ENCODE peak calls at places on chromosomes 1 and 21, in six cellular contexts. B, N, E, D, R and M are unnamed samples.

GRCh38 chr1:115753830-115754229 is 14.7 kb downstream of the CASQ2 start:
- DNase-seq in E (no peak), R (no peak), B (no peak), N (no peak), D (no peak), M (no peak)

GRCh38 chr1:110280126-110280525 is 59.1 kb upstream of the RBM15 start:
- DNase-seq in R (no peak), E (no peak), B (no peak), D (no peak), N (no peak), M (no peak)

GRCh38 chr21:32391755-32392154 is 1.1 kb downstream of the URB1 start:
- DNase-seq in E (no peak), B (no peak), D (no peak), R (no peak), N (no peak), M (no peak)

GRCh38 chr1:199353906-199354305 is 673.6 kb upstream of the NR5A2 start:
- DNase-seq in N (no peak), D (no peak), B (no peak), E (no peak), R (no peak), M (no peak)

GRCh38 chr1:156777573-156777972 is 10.2 kb downstream of the PRCC start:
- DNase-seq in R (no peak), D (no peak), E (no peak), N (no peak), B (no peak), M (no peak)

GRCh38 chr1:93680121-93681094 is 1.2 kb downstream of the BCAR3 start:
- DNase-seq in R (peak), B (no peak), D (no peak), N (peak), E (peak), M (no peak)

GRCh38 chr1:154427173-154428139 is 22.3 kb downstream of the IL6R start:
- DNase-seq in D (no peak), B (no peak), E (no peak), N (no peak), R (no peak), M (no peak)

GRCh38 chr1:180150982-180151381 is 3.7 kb upstream of the QSOX1 start:
- DNase-seq in E (no peak), D (no peak), R (peak), N (no peak), B (no peak), M (no peak)

GRCh38 chr1:17765444-17766411 is 10.6 kb downstream of the ACTL8 start:
- DNase-seq in E (peak), D (peak), N (peak), R (peak), B (no peak), M (no peak)

GRCh38 chr1:96424882-96425281 is 296.7 kb upstream of the PTBP2 start:
- DNase-seq in B (no peak), E (no peak), N (no peak), D (no peak), R (no peak), M (no peak)

GRCh38 chr1:110210604-110211502 is 739 bp downstream of the KCNC4 start:
- DNase-seq in N (no peak), B (peak), R (peak), E (no peak), D (no peak), M (no peak)

GRCh38 chr1:208516780-208517179 is 272.6 kb upstream of the PLXNA2 start:
- DNase-seq in B (no peak), N (no peak), D (no peak), R (no peak), E (no peak), M (no peak)

GRCh38 chr1:30955448-30956015 is 47.0 kb upstream of the SDC3 start:
- DNase-seq in D (no peak), B (no peak), R (peak), N (no peak), E (no peak), M (no peak)

GRCh38 chr1:183711691-183712401 is 58.7 kb upstream of the APOBEC4 start:
- DNase-seq in R (peak), E (no peak), N (no peak), D (peak), B (no peak), M (no peak)

GRCh38 chr21:33403786-33404571 is 766 bp downstream of the IFNGR2 start:
- DNase-seq in N (no peak), D (no peak), B (no peak), E (no peak), R (peak), M (no peak)

GRCh38 chr1:22443332-22443731 is 8.3 kb upstream of the ZBTB40 start:
- DNase-seq in D (no peak), E (no peak), N (no peak), R (no peak), B (no peak), M (no peak)

GRCh38 chr1:19852036-19852435 is 30.2 kb upstream of the OTUD3 start:
- DNase-seq in E (no peak), B (no peak), D (no peak), N (no peak), R (no peak), M (no peak)